ENCODE peak calls at places on chromosomes 6 and 20, in eight cellular contexts. J is tibial artery, G is NCI-H1436, M is OCI-M1, T is NCI-H2081, I is EL, P is ELR, Q is cerebellar cortex. B is an unnamed sample.
A peak's percentile ranks its signal among the peaks of the same experiment; 100 is the strongest.

GRCh38 chr20:9557411-9557810 is 43.0 kb downstream of the LAMP5 start:
- DNase-seq in J (no peak), G (no peak), M (no peak), T (no peak), I (no peak), P (no peak), Q (no peak), B (no peak)

GRCh38 chr6:41442800-41443501 is 103.2 kb upstream of the FOXP4 start:
- DNase-seq in J (peak; percentile 64), G (no peak), M (peak; percentile 51), T (no peak), I (no peak), P (peak; percentile 10), Q (no peak), B (no peak)

GRCh38 chr20:8131598-8132014 is 460 bp upstream of the PLCB1 start:
- DNase-seq in J (peak; percentile 21), G (peak; percentile 43), M (no peak), T (no peak), I (peak; percentile 60), P (no peak), Q (no peak), B (no peak)

GRCh38 chr6:44661221-44661609 is 273.7 kb downstream of the CDC5L start:
- DNase-seq in J (no peak), G (no peak), M (no peak), T (no peak), I (peak; percentile 96), P (peak; percentile 41), Q (no peak), B (no peak)

GRCh38 chr20:2800590-2801458 is at the start of gene CPXM1:
- DNase-seq in J (no peak), G (no peak), M (peak; percentile 91), T (no peak), I (no peak), P (no peak), Q (no peak), B (no peak)

GRCh38 chr20:22511943-22512910 is 72.1 kb downstream of the FOXA2 start:
- DNase-seq in J (no peak), G (peak; percentile 51), M (peak; percentile 36), T (peak; percentile 95), I (no peak), P (no peak), Q (no peak), B (no peak)

GRCh38 chr6:98574991-98575390 is 259.4 kb upstream of the POU3F2 start:
- DNase-seq in J (no peak), G (no peak), M (peak; percentile 32), T (no peak), I (no peak), P (no peak), Q (no peak), B (no peak)

GRCh38 chr6:92023410-92023940 is 1395.9 kb downstream of the EPHA7 start:
- DNase-seq in J (no peak), G (no peak), M (no peak), T (no peak), I (no peak), P (no peak), Q (no peak), B (no peak)

GRCh38 chr6:150934380-150934779 is 68.9 kb downstream of the MTHFD1L start:
- DNase-seq in J (no peak), G (no peak), M (no peak), T (no peak), I (peak; percentile 93), P (peak; percentile 89), Q (no peak), B (peak; percentile 18)

GRCh38 chr6:15148356-15149058 is 97.4 kb upstream of the JARID2 start:
- DNase-seq in J (no peak), G (no peak), M (no peak), T (no peak), I (peak; percentile 70), P (peak; percentile 43), Q (peak; percentile 98), B (no peak)

GRCh38 chr6:148457137-148457842 is 114.7 kb downstream of the SASH1 start:
- DNase-seq in J (no peak), G (no peak), M (no peak), T (no peak), I (peak; percentile 56), P (peak; percentile 93), Q (no peak), B (peak; percentile 21)

GRCh38 chr6:166489301-166490155 is 97.0 kb downstream of the RAMACL start:
- DNase-seq in J (no peak), G (no peak), M (no peak), T (no peak), I (no peak), P (no peak), Q (no peak), B (no peak)

GRCh38 chr6:35508542-35508941 is 4.2 kb downstream of the TULP1 start:
- DNase-seq in J (no peak), G (no peak), M (no peak), T (no peak), I (no peak), P (no peak), Q (no peak), B (no peak)

GRCh38 chr6:9388596-9388995 is 953.3 kb upstream of the SLC35B3 start:
- DNase-seq in J (no peak), G (peak; percentile 21), M (no peak), T (peak; percentile 5), I (no peak), P (no peak), Q (no peak), B (no peak)

GRCh38 chr6:31965700-31966099 is 6.2 kb downstream of the DXO start:
- DNase-seq in J (no peak), G (no peak), M (no peak), T (no peak), I (no peak), P (no peak), Q (no peak), B (no peak)

GRCh38 chr6:3195695-3196497 is 31.6 kb downstream of the TUBB2B start:
- DNase-seq in J (no peak), G (no peak), M (peak; percentile 90), T (no peak), I (no peak), P (peak; percentile 19), Q (peak; percentile 48), B (no peak)

GRCh38 chr6:30645989-30646388 is 944 bp upstream of the C6orf136 start:
- DNase-seq in J (no peak), G (no peak), M (no peak), T (no peak), I (no peak), P (peak; percentile 13), Q (no peak), B (no peak)

GRCh38 chr6:30363459-30363858 is 18.5 kb downstream of the RPP21 start:
- DNase-seq in J (no peak), G (no peak), M (no peak), T (no peak), I (no peak), P (no peak), Q (no peak), B (no peak)

GRCh38 chr6:551405-551804 is 105.5 kb downstream of the HUS1B start:
- DNase-seq in J (no peak), G (no peak), M (peak; percentile 13), T (no peak), I (peak; percentile 68), P (peak; percentile 81), Q (no peak), B (peak; percentile 18)

GRCh38 chr6:70651326-70651905 is 16.3 kb upstream of the SMAP1 start:
- DNase-seq in J (no peak), G (no peak), M (peak; percentile 55), T (no peak), I (no peak), P (no peak), Q (no peak), B (no peak)

GRCh38 chr6:35967059-35967769 is 46.3 kb upstream of the SRPK1 start:
- DNase-seq in J (no peak), G (no peak), M (no peak), T (peak; percentile 25), I (no peak), P (no peak), Q (peak; percentile 82), B (no peak)

GRCh38 chr20:32168184-32168910 is 39.2 kb downstream of the PLAGL2 start:
- DNase-seq in J (peak; percentile 17), G (no peak), M (no peak), T (no peak), I (peak; percentile 43), P (peak; percentile 18), Q (no peak), B (no peak)

GRCh38 chr6:154543638-154544037 is 33.2 kb upstream of the CNKSR3 start:
- DNase-seq in J (no peak), G (no peak), M (no peak), T (no peak), I (no peak), P (no peak), Q (no peak), B (no peak)

GRCh38 chr6:75130784-75131183 is 75.1 kb downstream of the COL12A1 start:
- DNase-seq in J (peak; percentile 32), G (no peak), M (no peak), T (no peak), I (peak; percentile 76), P (peak; percentile 56), Q (no peak), B (no peak)

GRCh38 chr20:23159923-23160445 is 73.9 kb upstream of the CD93 start:
- DNase-seq in J (no peak), G (no peak), M (no peak), T (no peak), I (no peak), P (no peak), Q (no peak), B (no peak)

GRCh38 chr20:51392625-51393186 is 149.8 kb downstream of the NFATC2 start:
- DNase-seq in J (no peak), G (no peak), M (no peak), T (no peak), I (no peak), P (no peak), Q (no peak), B (no peak)

GRCh38 chr20:35084998-35085397 is 7.6 kb downstream of the TRPC4AP start:
- DNase-seq in J (no peak), G (no peak), M (no peak), T (no peak), I (no peak), P (no peak), Q (no peak), B (no peak)

GRCh38 chr20:21322921-21323321 is 19.8 kb downstream of the XRN2 start:
- DNase-seq in J (no peak), G (no peak), M (peak; percentile 13), T (no peak), I (peak; percentile 46), P (peak; percentile 55), Q (no peak), B (no peak)

GRCh38 chr6:25449774-25450173 is 170.6 kb downstream of the CARMIL1 start:
- DNase-seq in J (no peak), G (no peak), M (no peak), T (peak; percentile 79), I (no peak), P (no peak), Q (peak; percentile 72), B (no peak)

GRCh38 chr20:35908007-35908406 is 46.3 kb downstream of the SCAND1 start:
- DNase-seq in J (no peak), G (no peak), M (no peak), T (no peak), I (no peak), P (no peak), Q (no peak), B (no peak)

GRCh38 chr20:51389543-51389924 is 153.0 kb downstream of the NFATC2 start:
- DNase-seq in J (no peak), G (no peak), M (no peak), T (no peak), I (no peak), P (no peak), Q (no peak), B (no peak)

GRCh38 chr20:52410182-52410647 is 218.6 kb upstream of the ZFP64 start:
- DNase-seq in J (no peak), G (no peak), M (peak; percentile 54), T (no peak), I (no peak), P (no peak), Q (no peak), B (no peak)